ENCODE peak calls at places on chromosome 13, in six cellular contexts. One of them, this sample, is unnamed.

GRCh38 chr13:26019881-26020535 is 31.8 kb downstream of the SHISA2 start:
- DNase-seq in neural progenitor cell: no peak
- DNase-seq in HCT116: no peak
- DNase-seq in PC-3: peak
- DNase-seq in GM23248: peak
- DNase-seq in hepatocyte: no peak
- DNase-seq in this sample: no peak

GRCh38 chr13:53068841-53069520 is 40.4 kb downstream of the OLFM4 start:
- DNase-seq in neural progenitor cell: peak
- DNase-seq in GM23248: no peak
- DNase-seq in hepatocyte: no peak
- DNase-seq in HCT116: no peak
- DNase-seq in PC-3: no peak
- DNase-seq in this sample: peak

GRCh38 chr13:74316531-74316930 is 182.3 kb upstream of the KLF12 start:
- DNase-seq in GM23248: no peak
- DNase-seq in hepatocyte: no peak
- DNase-seq in PC-3: peak
- DNase-seq in HCT116: no peak
- DNase-seq in neural progenitor cell: no peak
- DNase-seq in this sample: no peak

GRCh38 chr13:25249001-25249543 is 38.2 kb downstream of the MTMR6 start:
- DNase-seq in GM23248: peak
- DNase-seq in neural progenitor cell: peak
- DNase-seq in hepatocyte: peak
- DNase-seq in PC-3: peak
- DNase-seq in HCT116: no peak
- DNase-seq in this sample: peak

GRCh38 chr13:76638160-76638559 is 248.0 kb downstream of the KCTD12 start:
- DNase-seq in hepatocyte: no peak
- DNase-seq in PC-3: no peak
- DNase-seq in HCT116: no peak
- DNase-seq in neural progenitor cell: no peak
- DNase-seq in GM23248: no peak
- DNase-seq in this sample: no peak

GRCh38 chr13:50463662-50464061 is 379.8 kb downstream of the DLEU7 start:
- DNase-seq in HCT116: no peak
- DNase-seq in hepatocyte: no peak
- DNase-seq in PC-3: no peak
- DNase-seq in neural progenitor cell: no peak
- DNase-seq in GM23248: no peak
- DNase-seq in this sample: no peak

GRCh38 chr13:74061939-74062595 is 72.1 kb downstream of the KLF12 start:
- DNase-seq in PC-3: no peak
- DNase-seq in hepatocyte: no peak
- DNase-seq in neural progenitor cell: no peak
- DNase-seq in GM23248: peak
- DNase-seq in HCT116: no peak
- DNase-seq in this sample: no peak

GRCh38 chr13:30371649-30372265 is 50.5 kb upstream of the UBE2L5 start:
- DNase-seq in HCT116: peak
- DNase-seq in neural progenitor cell: no peak
- DNase-seq in GM23248: peak
- DNase-seq in PC-3: peak
- DNase-seq in hepatocyte: peak
- DNase-seq in this sample: no peak

GRCh38 chr13:113374511-113375175 is 10.7 kb upstream of the GRTP1 start:
- DNase-seq in neural progenitor cell: no peak
- DNase-seq in hepatocyte: no peak
- DNase-seq in GM23248: no peak
- DNase-seq in HCT116: no peak
- DNase-seq in PC-3: no peak
- DNase-seq in this sample: no peak

GRCh38 chr13:102402292-102402691 is 444 bp upstream of the FGF14 start:
- DNase-seq in GM23248: peak
- DNase-seq in hepatocyte: peak
- DNase-seq in neural progenitor cell: peak
- DNase-seq in HCT116: no peak
- DNase-seq in PC-3: no peak
- DNase-seq in this sample: peak

GRCh38 chr13:81304121-81304659 is 963.3 kb upstream of the SPRY2 start:
- DNase-seq in neural progenitor cell: no peak
- DNase-seq in hepatocyte: no peak
- DNase-seq in HCT116: no peak
- DNase-seq in PC-3: peak
- DNase-seq in GM23248: no peak
- DNase-seq in this sample: no peak

GRCh38 chr13:101942535-101943157 is 459.2 kb downstream of the FGF14 start:
- DNase-seq in neural progenitor cell: peak
- DNase-seq in GM23248: no peak
- DNase-seq in hepatocyte: no peak
- DNase-seq in HCT116: no peak
- DNase-seq in PC-3: peak
- DNase-seq in this sample: no peak

GRCh38 chr13:49714757-49715156 is 23.5 kb upstream of the EBPL start:
- DNase-seq in neural progenitor cell: no peak
- DNase-seq in PC-3: no peak
- DNase-seq in HCT116: no peak
- DNase-seq in GM23248: peak
- DNase-seq in hepatocyte: no peak
- DNase-seq in this sample: no peak

GRCh38 chr13:111661776-111662175 is 341.3 kb downstream of the TEX29 start:
- DNase-seq in neural progenitor cell: no peak
- DNase-seq in PC-3: no peak
- DNase-seq in hepatocyte: no peak
- DNase-seq in HCT116: no peak
- DNase-seq in GM23248: no peak
- DNase-seq in this sample: no peak

GRCh38 chr13:63433546-63434150 is 2018.0 kb upstream of the PCDH20 start:
- DNase-seq in hepatocyte: no peak
- DNase-seq in neural progenitor cell: no peak
- DNase-seq in GM23248: no peak
- DNase-seq in HCT116: no peak
- DNase-seq in PC-3: peak
- DNase-seq in this sample: no peak

GRCh38 chr13:49308104-49308875 is 60.6 kb downstream of the CDADC1 start:
- DNase-seq in PC-3: no peak
- DNase-seq in HCT116: no peak
- DNase-seq in neural progenitor cell: no peak
- DNase-seq in hepatocyte: peak
- DNase-seq in GM23248: peak
- DNase-seq in this sample: no peak

GRCh38 chr13:31767175-31767900 is 28.0 kb downstream of the RXFP2 start:
- DNase-seq in PC-3: no peak
- DNase-seq in HCT116: no peak
- DNase-seq in GM23248: peak
- DNase-seq in hepatocyte: no peak
- DNase-seq in neural progenitor cell: no peak
- DNase-seq in this sample: no peak

GRCh38 chr13:82803341-82803740 is 1078.9 kb downstream of the SLITRK1 start:
- DNase-seq in HCT116: no peak
- DNase-seq in neural progenitor cell: no peak
- DNase-seq in hepatocyte: no peak
- DNase-seq in PC-3: no peak
- DNase-seq in GM23248: peak
- DNase-seq in this sample: no peak

GRCh38 chr13:71320452-71320851 is 546.6 kb downstream of the DACH1 start:
- DNase-seq in neural progenitor cell: peak
- DNase-seq in hepatocyte: peak
- DNase-seq in PC-3: peak
- DNase-seq in HCT116: no peak
- DNase-seq in GM23248: peak
- DNase-seq in this sample: peak

GRCh38 chr13:24925318-24926231 is 161.6 kb downstream of the RNF17 start:
- DNase-seq in HCT116: no peak
- DNase-seq in neural progenitor cell: no peak
- DNase-seq in PC-3: no peak
- DNase-seq in hepatocyte: no peak
- DNase-seq in GM23248: no peak
- DNase-seq in this sample: no peak

GRCh38 chr13:99277629-99278028 is 19.4 kb upstream of the GPR18 start:
- DNase-seq in hepatocyte: no peak
- DNase-seq in neural progenitor cell: no peak
- DNase-seq in HCT116: no peak
- DNase-seq in GM23248: no peak
- DNase-seq in PC-3: no peak
- DNase-seq in this sample: no peak
- TF ChIP-seq EZH2phosphoT487 in hepatocyte: no peak
- TF ChIP-seq EZH2phosphoT487 in neural progenitor cell: no peak
- TF ChIP-seq EZH2phosphoT487 in HCT116: no peak
- TF ChIP-seq EZH2phosphoT487 in GM23248: no peak
- TF ChIP-seq EZH2phosphoT487 in PC-3: no peak
- TF ChIP-seq EZH2phosphoT487 in this sample: no peak

DNA sequence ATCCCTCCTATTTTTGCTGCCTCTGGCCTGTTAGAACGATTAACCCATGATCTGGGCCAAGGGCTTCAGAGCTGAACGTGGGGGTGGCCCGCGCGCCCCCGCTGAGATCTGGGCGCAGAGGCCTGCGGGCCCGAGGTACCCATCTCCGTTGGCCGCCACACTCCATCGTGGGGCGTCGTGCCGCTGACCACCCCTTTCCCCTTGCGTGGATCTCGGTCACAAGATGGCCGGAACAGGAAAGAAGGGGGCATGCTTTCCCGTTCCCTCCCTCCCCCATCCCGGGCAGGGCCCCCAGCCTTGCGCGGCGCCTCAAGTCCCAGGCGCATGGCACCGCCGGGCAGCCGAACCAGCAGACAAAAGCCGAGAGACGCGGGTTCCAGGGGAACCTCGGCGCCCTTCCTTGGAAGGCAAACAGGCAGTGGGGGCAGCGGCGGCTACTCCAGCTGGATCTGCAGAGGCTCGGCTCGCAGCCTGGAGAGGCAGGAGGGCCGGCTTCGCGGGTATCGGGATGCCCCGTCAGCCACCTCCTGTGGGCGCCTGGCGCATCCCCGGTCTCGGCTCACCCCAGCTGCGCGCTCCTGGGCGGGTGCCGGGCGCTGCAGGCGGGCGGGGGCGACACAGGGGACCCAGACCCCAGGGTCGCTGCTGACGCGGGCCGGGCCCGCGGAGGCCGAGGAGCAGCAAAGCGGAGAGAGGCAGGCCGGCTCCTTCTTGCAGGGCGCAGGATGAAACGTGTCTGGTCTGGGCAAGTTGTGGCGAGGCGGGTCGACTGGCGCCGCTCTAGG is 500 bp downstream of the DZIP1 start:
- DNase-seq in PC-3: no peak
- DNase-seq in HCT116: no peak
- DNase-seq in neural progenitor cell: peak
- DNase-seq in GM23248: peak
- DNase-seq in hepatocyte: peak
- DNase-seq in this sample: peak
- TF ChIP-seq EZH2phosphoT487 in PC-3: no peak
- TF ChIP-seq EZH2phosphoT487 in HCT116: no peak
- TF ChIP-seq EZH2phosphoT487 in neural progenitor cell: no peak
- TF ChIP-seq EZH2phosphoT487 in GM23248: no peak
- TF ChIP-seq EZH2phosphoT487 in hepatocyte: no peak
- TF ChIP-seq EZH2phosphoT487 in this sample: no peak

GRCh38 chr13:28346136-28346535 is 148.8 kb downstream of the FLT1 start:
- DNase-seq in neural progenitor cell: peak
- DNase-seq in hepatocyte: no peak
- DNase-seq in PC-3: no peak
- DNase-seq in HCT116: no peak
- DNase-seq in GM23248: no peak
- DNase-seq in this sample: peak

GRCh38 chr13:28349371-28349770 is 145.6 kb downstream of the FLT1 start:
- DNase-seq in neural progenitor cell: no peak
- DNase-seq in HCT116: no peak
- DNase-seq in GM23248: no peak
- DNase-seq in hepatocyte: no peak
- DNase-seq in PC-3: no peak
- DNase-seq in this sample: no peak

GRCh38 chr13:28347456-28348371 is 147.2 kb downstream of the FLT1 start:
- DNase-seq in PC-3: peak
- DNase-seq in HCT116: no peak
- DNase-seq in hepatocyte: no peak
- DNase-seq in neural progenitor cell: no peak
- DNase-seq in GM23248: no peak
- DNase-seq in this sample: no peak

GRCh38 chr13:28353679-28354078 is 141.2 kb downstream of the FLT1 start:
- DNase-seq in neural progenitor cell: no peak
- DNase-seq in GM23248: no peak
- DNase-seq in PC-3: no peak
- DNase-seq in hepatocyte: no peak
- DNase-seq in HCT116: no peak
- DNase-seq in this sample: no peak

DNA sequence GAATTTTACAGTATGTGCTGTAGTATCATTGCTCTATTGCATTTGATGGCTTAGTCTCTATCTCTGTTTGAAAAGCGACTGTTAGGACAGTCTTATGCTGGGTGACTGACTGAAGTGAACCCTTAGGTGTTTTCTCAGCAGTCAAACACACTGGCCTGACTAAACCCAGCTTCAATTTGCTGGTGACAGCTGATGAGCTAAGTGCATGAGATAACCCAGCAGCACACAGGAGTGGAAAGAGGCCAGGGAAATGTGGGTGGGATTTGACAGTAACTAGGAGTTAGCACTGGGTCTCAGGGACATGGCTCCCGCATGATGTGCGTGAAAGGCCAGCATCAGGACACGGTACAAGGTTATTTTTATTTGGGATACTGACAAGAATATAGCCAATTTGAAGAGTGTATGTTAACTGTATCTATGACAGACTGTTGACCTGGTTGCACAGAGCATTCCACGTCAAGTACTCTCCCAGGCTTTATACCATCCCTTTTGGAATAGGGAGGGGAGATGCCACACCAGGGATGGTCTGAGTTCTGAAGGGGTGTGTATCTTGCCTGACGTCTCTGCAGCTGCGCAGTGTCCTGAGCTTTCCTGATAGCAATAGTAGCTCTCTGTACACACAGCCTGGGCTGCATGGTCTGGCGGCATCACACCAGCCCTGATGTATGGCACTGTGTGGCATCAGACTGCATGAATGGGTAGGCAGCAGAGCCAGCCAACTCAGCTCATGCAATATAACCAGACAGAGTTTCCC is 144.8 kb downstream of the FLT1 start:
- DNase-seq in HCT116: no peak
- DNase-seq in PC-3: no peak
- DNase-seq in hepatocyte: peak
- DNase-seq in neural progenitor cell: no peak
- DNase-seq in GM23248: no peak
- DNase-seq in this sample: no peak
- TF ChIP-seq EZH2phosphoT487 in HCT116: no peak
- TF ChIP-seq EZH2phosphoT487 in PC-3: no peak
- TF ChIP-seq EZH2phosphoT487 in hepatocyte: no peak
- TF ChIP-seq EZH2phosphoT487 in neural progenitor cell: no peak
- TF ChIP-seq EZH2phosphoT487 in GM23248: no peak
- TF ChIP-seq EZH2phosphoT487 in this sample: no peak

GRCh38 chr13:104086759-104087158 is 1020.5 kb upstream of the SLC10A2 start:
- DNase-seq in HCT116: no peak
- DNase-seq in GM23248: no peak
- DNase-seq in PC-3: no peak
- DNase-seq in neural progenitor cell: no peak
- DNase-seq in hepatocyte: no peak
- DNase-seq in this sample: no peak

GRCh38 chr13:104085611-104086010 is 1019.4 kb upstream of the SLC10A2 start:
- DNase-seq in neural progenitor cell: no peak
- DNase-seq in PC-3: no peak
- DNase-seq in GM23248: no peak
- DNase-seq in HCT116: no peak
- DNase-seq in hepatocyte: no peak
- DNase-seq in this sample: no peak

GRCh38 chr13:104086205-104086604 is 1020.0 kb upstream of the SLC10A2 start:
- DNase-seq in PC-3: no peak
- DNase-seq in hepatocyte: no peak
- DNase-seq in GM23248: no peak
- DNase-seq in HCT116: no peak
- DNase-seq in neural progenitor cell: no peak
- DNase-seq in this sample: no peak
- TF ChIP-seq EZH2phosphoT487 in PC-3: no peak
- TF ChIP-seq EZH2phosphoT487 in hepatocyte: no peak
- TF ChIP-seq EZH2phosphoT487 in GM23248: no peak
- TF ChIP-seq EZH2phosphoT487 in HCT116: no peak
- TF ChIP-seq EZH2phosphoT487 in neural progenitor cell: no peak
- TF ChIP-seq EZH2phosphoT487 in this sample: no peak

This sample was measured in GM23338.